ENCODE peak calls at places on chromosome 2, in four cellular contexts. R is A549, H is HepG2, M is K562. F is an unnamed sample.

GRCh38 chr2:101658387-101658786 is 39.1 kb upstream of the MAP4K4 start:
- DNase-seq in R (no peak), H (no peak), M (no peak), F (no peak)

GRCh38 chr2:202154613-202155281 is 81.7 kb downstream of the KIAA2012 start:
- DNase-seq in M (no peak), H (no peak), R (no peak), F (no peak)

GRCh38 chr2:17805717-17806354 is 10.4 kb upstream of the MSGN1 start:
- DNase-seq in M (no peak), H (no peak), R (no peak), F (no peak)

GRCh38 chr2:239881561-239882320 is 143.4 kb downstream of the NDUFA10 start:
- DNase-seq in H (no peak), M (no peak), R (no peak), F (no peak)

GRCh38 chr2:45946023-45946422 is 294.5 kb downstream of the PRKCE start:
- DNase-seq in R (no peak), H (no peak), M (no peak), F (no peak)

GRCh38 chr2:171210864-171211431 is 50.3 kb upstream of the TLK1 start:
- DNase-seq in R (no peak), H (no peak), M (no peak), F (peak; percentile 58)

GRCh38 chr2:16425462-16426336 is 239.9 kb downstream of the CYRIA start:
- DNase-seq in H (peak; percentile 95), R (peak; percentile 10), M (no peak), F (no peak)

GRCh38 chr2:47599171-47599570 is 183.8 kb upstream of the MSH6 start:
- DNase-seq in M (no peak), H (no peak), R (no peak), F (no peak)

GRCh38 chr2:237210763-237211162 is 125.1 kb downstream of the COPS8 start:
- DNase-seq in H (no peak), M (no peak), R (no peak), F (no peak)

GRCh38 chr2:119208791-119209203 is 14.8 kb upstream of the STEAP3 start:
- DNase-seq in M (no peak), H (no peak), R (peak; percentile 26), F (no peak)

GRCh38 chr2:190858817-190859216 is 21.8 kb upstream of the GLS start:
- DNase-seq in R (no peak), H (peak; percentile 55), M (no peak), F (no peak)

GRCh38 chr2:19232312-19232711 is 126.1 kb downstream of the OSR1 start:
- DNase-seq in H (peak; percentile 25), M (no peak), R (no peak), F (no peak)

GRCh38 chr2:37877457-37878315 is 47.4 kb upstream of the RMDN2 start:
- DNase-seq in R (peak; percentile 59), H (peak; percentile 62), M (peak; percentile 59), F (no peak)

GRCh38 chr2:197573608-197574007 is 57.7 kb downstream of the MOB4 start:
- DNase-seq in M (no peak), R (no peak), H (no peak), F (no peak)

GRCh38 chr2:160062283-160063005 is at the start of gene PLA2R1:
- DNase-seq in M (no peak), H (no peak), R (peak; percentile 78), F (no peak)

GRCh38 chr2:196380098-196380497 is 208.7 kb upstream of the STK17B start:
- DNase-seq in H (no peak), R (no peak), M (no peak), F (no peak)

GRCh38 chr2:150127995-150128394 is 359.5 kb downstream of the RND3 start:
- DNase-seq in M (no peak), H (no peak), R (no peak), F (no peak)

GRCh38 chr2:164826293-164827243 is 15.1 kb downstream of the COBLL1 start:
- DNase-seq in H (peak; percentile 81), R (no peak), M (no peak), F (no peak)

GRCh38 chr2:219681301-219682290 is 54.2 kb downstream of the SLC4A3 start:
- DNase-seq in H (no peak), M (no peak), R (no peak), F (no peak)

GRCh38 chr2:126792186-126792585 is 106.5 kb upstream of the TEX51 start:
- DNase-seq in H (no peak), M (no peak), R (no peak), F (no peak)

DNA sequence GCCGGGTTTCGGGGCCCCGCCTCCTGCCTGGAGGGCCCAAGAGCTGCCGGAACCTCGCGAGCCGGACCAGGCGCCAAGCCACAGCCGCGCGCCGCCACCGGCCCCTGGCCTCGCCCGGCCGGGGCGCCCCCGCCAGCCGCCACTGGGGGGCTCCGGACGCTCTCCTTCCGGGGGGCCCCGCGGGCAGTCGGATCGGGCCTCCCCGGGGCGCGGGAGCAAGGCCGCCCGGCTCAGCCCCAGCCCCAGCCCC is 17.4 kb upstream of the HAAO start:
- DNase-seq in R (peak; percentile 80), M (peak; percentile 88), H (peak; percentile 79), F (no peak)
- TF ChIP-seq USF2 in R (no peak), M (no peak), H (no peak), F (no peak)

GRCh38 chr2:224780814-224781213 is 64.6 kb upstream of the CCDC195 start:
- DNase-seq in M (no peak), R (no peak), H (no peak), F (no peak)
- TF ChIP-seq POLR2AphosphoS2 in M (no peak), R (no peak), H (no peak), F (no peak)

GRCh38 chr2:231683292-231683898 is 24.9 kb upstream of the PTMA start:
- DNase-seq in M (no peak), H (no peak), R (no peak), F (no peak)
- H3K4me3 ChIP-seq in M (no peak overlapping the region), H (no peak overlapping the region), R (no peak overlapping the region), F (no peak overlapping the region)

DNA sequence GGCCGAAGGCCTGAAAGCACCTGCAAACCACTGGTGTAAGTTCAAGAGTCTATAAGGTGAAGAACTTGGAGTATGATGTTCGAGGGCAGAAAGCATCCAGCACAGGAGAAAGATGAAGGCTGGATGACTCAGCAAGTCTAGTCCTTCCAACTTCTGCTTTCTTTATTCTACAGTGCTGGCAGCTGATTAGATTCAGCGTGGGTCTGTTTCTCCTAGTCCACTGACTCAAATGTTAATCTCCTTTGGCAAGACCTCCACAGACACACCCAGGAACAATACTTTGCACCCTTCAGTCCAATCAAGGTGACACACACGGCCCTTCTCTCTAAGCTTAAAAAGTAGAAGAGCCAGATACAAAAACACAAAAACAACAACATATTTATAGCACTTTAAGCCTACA is 43.4 kb downstream of the NMS start:
- DNase-seq in R (no peak), H (no peak), M (peak; percentile 62), F (no peak)
- TF ChIP-seq USF2 in R (no peak), H (no peak), M (no peak), F (no peak)